ENCODE peak calls at places on chromosome 15, in nine cellular contexts. B is CD4-positive, alpha-beta T cell; O is PC-3; J is SJSA1; N is tibial artery; R is thoracic aorta; I is psoas muscle; V is cardiac muscle cell; F is hepatocyte. W is an unnamed sample. For H3K9me3, the result is how much of the 10 kb centered on the place peaks cover.

GRCh38 chr15:100129677-100130076 is 212.1 kb downstream of the ADAMTS17 start:
- DNase-seq in F (no peak), V (no peak), J (no peak), B (no peak), N (no peak), O (peak), I (no peak), R (no peak), W (no peak)

GRCh38 chr15:101135532-101136166 is 116.2 kb downstream of the CHSY1 start:
- DNase-seq in B (no peak), I (peak), V (no peak), J (no peak), N (no peak), O (no peak), F (no peak), R (no peak), W (peak)

GRCh38 chr15:78751602-78751979 is 59.7 kb downstream of the ADAMTS7 start:
- DNase-seq in V (no peak), O (no peak), J (no peak), B (no peak), R (no peak), N (no peak), F (no peak), I (no peak), W (peak)

GRCh38 chr15:78207110-78207458 is 27.3 kb downstream of the ACSBG1 start:
- DNase-seq in R (no peak), O (no peak), N (no peak), B (no peak), J (no peak), I (no peak), F (no peak), V (no peak), W (peak)

GRCh38 chr15:68271854-68272471 is 5.6 kb upstream of the FEM1B start:
- DNase-seq in F (peak), B (no peak), O (peak), R (no peak), I (no peak), V (peak), J (peak), N (no peak), W (no peak)

GRCh38 chr15:50794102-50794501 is 28.6 kb upstream of the SPPL2A start:
- DNase-seq in J (no peak), B (no peak), I (no peak), V (no peak), F (no peak), R (no peak), N (no peak), O (no peak), W (no peak)

GRCh38 chr15:57012557-57012956 is 94.1 kb downstream of the TCF12 start:
- DNase-seq in V (no peak), B (no peak), I (no peak), F (no peak), J (no peak), O (no peak), N (no peak), R (no peak), W (no peak)

GRCh38 chr15:66474140-66474539 is 23.4 kb downstream of the SNAPC5 start:
- DNase-seq in I (no peak), F (no peak), V (no peak), J (no peak), N (no peak), O (no peak), B (no peak), R (no peak), W (no peak)

GRCh38 chr15:31265871-31266711 is 60.5 kb upstream of the KLF13 start:
- DNase-seq in N (peak), O (no peak), I (peak), R (no peak), J (peak), B (peak), V (peak), F (no peak), W (no peak)

GRCh38 chr15:52329150-52329549 is 33.5 kb upstream of the MYO5C start:
- DNase-seq in N (no peak), O (no peak), I (no peak), V (no peak), B (no peak), J (no peak), R (no peak), F (no peak), W (no peak)

GRCh38 chr15:58703610-58704009 is 45.9 kb downstream of the ADAM10 start:
- DNase-seq in F (no peak), I (no peak), J (no peak), V (no peak), N (no peak), R (no peak), B (no peak), O (no peak), W (no peak)

GRCh38 chr15:58701376-58701775 is 48.1 kb downstream of the ADAM10 start:
- DNase-seq in J (no peak), N (no peak), F (no peak), B (no peak), R (no peak), I (no peak), V (no peak), O (no peak), W (no peak)

GRCh38 chr15:58699769-58700168 is 49.7 kb downstream of the ADAM10 start:
- DNase-seq in V (no peak), J (no peak), O (no peak), N (no peak), R (no peak), F (no peak), B (no peak), I (no peak), W (no peak)

GRCh38 chr15:58704155-58704825 is 45.2 kb downstream of the ADAM10 start:
- DNase-seq in N (no peak), O (no peak), V (peak), B (no peak), J (no peak), R (no peak), F (no peak), I (no peak), W (no peak)

DNA sequence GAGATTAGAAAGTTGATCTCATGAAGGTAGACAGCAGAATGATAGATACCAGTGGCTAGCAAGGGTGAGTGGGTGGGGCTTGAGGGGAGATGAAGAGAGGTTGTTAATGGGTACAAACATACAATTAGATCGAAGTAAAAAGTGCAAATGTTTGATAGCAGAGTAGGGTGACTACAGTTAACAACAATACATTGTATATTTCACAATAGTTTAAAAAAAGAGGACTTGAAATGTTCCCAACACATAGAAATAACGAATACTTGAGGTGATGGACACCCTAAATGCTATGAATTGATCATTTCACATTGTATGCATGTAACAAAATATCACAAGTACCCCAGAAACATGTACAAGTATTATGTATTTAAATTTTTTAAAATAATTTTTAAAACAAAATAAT is 47.3 kb downstream of the ADAM10 start:
- DNase-seq in O (no peak), F (no peak), J (no peak), N (no peak), R (no peak), V (no peak), B (no peak), I (no peak), W (no peak)
- H3K9me3 ChIP-seq in O (under half), F (under half), J (under half), N (under half), R (under half), V (under half), B (under half), I (under half), W (under half)

DNA sequence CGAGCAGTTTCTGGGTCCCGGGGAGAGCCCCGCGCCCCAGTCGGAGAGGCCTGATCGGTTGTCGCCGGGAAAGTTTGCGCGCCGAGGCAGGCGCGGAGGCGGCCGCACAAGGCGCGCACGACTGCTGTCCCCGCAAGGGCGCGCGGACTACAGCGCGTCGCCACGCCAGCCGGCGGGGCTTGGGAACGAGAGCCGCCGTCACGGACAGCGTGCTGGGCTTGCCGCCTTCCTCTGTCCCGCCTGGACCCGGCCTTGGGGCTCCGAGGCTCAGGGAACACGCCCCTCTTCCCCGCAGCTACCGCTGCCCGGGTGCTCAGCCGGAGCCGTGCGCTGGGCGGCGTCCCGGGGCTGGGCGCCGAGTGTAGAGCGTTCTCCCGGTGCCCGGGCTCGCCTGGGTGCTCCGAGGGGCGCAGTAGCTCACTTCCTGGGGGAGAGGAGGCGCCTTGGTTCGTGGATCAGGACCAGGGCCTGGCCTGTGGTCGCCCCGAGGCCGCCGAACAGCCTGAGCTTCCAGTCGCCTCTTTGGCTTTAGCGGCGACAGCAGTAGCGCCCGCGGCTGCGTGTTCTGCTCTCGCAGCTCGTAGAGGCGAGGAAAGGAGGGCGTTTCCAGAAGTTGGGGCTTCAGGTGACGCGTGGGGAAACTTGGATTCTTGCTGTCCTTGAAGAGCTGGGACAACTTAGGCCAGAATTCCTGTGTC is 226.6 kb upstream of the C2CD4B start:
- DNase-seq in B (no peak), J (peak), V (peak), F (peak), N (peak), R (no peak), O (peak), I (peak), W (peak)
- H3K9me3 ChIP-seq in B (under half), J (under half), V (under half), F (under half), N (under half), R (under half), O (under half), I (under half), W (under half)

DNA sequence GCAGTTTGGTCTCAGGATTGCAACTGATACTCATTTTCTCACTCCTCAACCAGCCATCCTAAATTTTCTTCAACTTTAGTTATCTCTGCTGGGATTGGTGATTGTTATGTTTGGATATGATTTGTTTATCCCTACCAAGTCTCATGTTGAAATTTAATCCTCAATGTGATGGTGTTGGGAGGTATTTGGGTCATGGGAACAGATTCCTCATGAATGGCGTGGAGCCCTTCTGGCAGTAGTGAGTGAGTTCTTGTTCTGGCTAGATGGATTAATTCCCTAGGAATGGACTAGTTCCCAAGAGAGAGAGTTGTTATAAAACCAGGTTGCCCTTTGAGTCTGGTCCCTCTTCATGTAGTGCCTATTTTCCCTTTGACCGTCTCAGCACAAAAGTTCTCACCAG is 399.9 kb downstream of the SQOR start:
- DNase-seq in J (no peak), V (no peak), O (no peak), B (no peak), I (no peak), F (no peak), N (no peak), R (no peak), W (no peak)
- H3K9me3 ChIP-seq in J (under half), V (under half), O (under half), B (under half), I (under half), F (under half), N (under half), R (under half), W (under half)

DNA sequence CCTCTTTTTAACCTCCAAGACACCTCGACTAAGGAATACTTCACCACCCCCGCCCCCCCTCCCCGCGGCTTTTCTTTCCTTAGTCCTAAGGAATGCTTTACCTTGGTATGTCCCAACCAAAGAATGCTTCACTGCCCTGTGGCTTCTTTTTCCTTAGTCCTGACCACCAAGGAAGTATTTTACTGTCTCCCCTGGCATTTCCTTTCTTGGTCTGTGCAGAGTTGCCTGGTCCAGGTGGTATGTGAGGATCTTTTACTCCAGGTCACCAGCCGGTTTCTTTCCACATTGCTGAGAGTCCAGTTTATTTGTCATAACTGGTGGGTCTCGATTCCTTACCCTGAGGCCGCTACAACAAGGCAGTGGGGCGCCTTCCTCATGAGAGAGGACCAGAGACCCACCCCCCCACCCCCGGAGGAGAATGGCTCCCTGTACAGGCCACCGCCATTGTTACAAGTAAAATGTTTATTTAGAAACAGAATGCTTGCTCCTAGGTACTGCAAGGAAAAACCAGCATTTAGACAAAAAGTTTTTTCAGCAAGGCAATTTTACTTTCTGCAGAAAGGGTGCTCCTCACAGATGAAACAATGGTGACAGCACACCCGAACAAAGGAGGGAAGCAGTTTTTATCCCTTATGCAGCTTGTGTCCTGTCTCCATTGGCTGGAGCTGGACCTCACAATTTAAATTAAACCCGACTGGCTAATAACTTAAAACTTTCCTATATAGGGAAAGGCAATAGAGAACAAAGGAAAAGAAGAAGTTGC is 23.1 kb upstream of the MTHFS start:
- DNase-seq in J (no peak), O (no peak), V (no peak), B (no peak), F (peak), N (no peak), R (no peak), I (no peak), W (no peak)
- H3K9me3 ChIP-seq in J (under half), O (under half), V (under half), B (half or more), F (under half), N (half or more), R (half or more), I (half or more), W (under half)